ENCODE peak calls at places on chromosomes 2 and 18, in five cellular contexts. One of them, this sample, is unnamed.

GRCh38 chr18:62281684-62282083 is 43.4 kb upstream of the TNFRSF11A start:
- DNase-seq in endothelial cell of umbilical vein: peak; percentile 83
- DNase-seq in suprapubic skin: no peak
- DNase-seq in stomach: no peak
- DNase-seq in uterus: no peak
- DNase-seq in this sample: no peak

GRCh38 chr2:38301340-38301968 is 75.6 kb downstream of the ATL2 start:
- DNase-seq in stomach: peak; percentile 39
- DNase-seq in endothelial cell of umbilical vein: no peak
- DNase-seq in suprapubic skin: no peak
- DNase-seq in uterus: no peak
- DNase-seq in this sample: no peak

GRCh38 chr2:201404699-201405275 is 46.5 kb downstream of the TRAK2 start:
- DNase-seq in endothelial cell of umbilical vein: no peak
- DNase-seq in suprapubic skin: no peak
- DNase-seq in stomach: no peak
- DNase-seq in uterus: no peak
- DNase-seq in this sample: no peak

GRCh38 chr18:32277492-32277988 is 87.7 kb downstream of the MEP1B start:
- DNase-seq in stomach: no peak
- DNase-seq in uterus: no peak
- DNase-seq in endothelial cell of umbilical vein: no peak
- DNase-seq in suprapubic skin: no peak
- DNase-seq in this sample: no peak

GRCh38 chr2:129906139-129906860 is 73.2 kb upstream of the RAB6C start:
- DNase-seq in stomach: peak; percentile 16
- DNase-seq in uterus: no peak
- DNase-seq in endothelial cell of umbilical vein: no peak
- DNase-seq in suprapubic skin: no peak
- DNase-seq in this sample: no peak

GRCh38 chr2:109393211-109393610 is 220.6 kb downstream of the SEPTIN10 start:
- DNase-seq in suprapubic skin: no peak
- DNase-seq in stomach: no peak
- DNase-seq in uterus: no peak
- DNase-seq in endothelial cell of umbilical vein: no peak
- DNase-seq in this sample: no peak

GRCh38 chr18:2096581-2096980 is 474.7 kb downstream of the METTL4 start:
- DNase-seq in suprapubic skin: no peak
- DNase-seq in uterus: no peak
- DNase-seq in endothelial cell of umbilical vein: no peak
- DNase-seq in stomach: no peak
- DNase-seq in this sample: no peak

GRCh38 chr18:22650247-22650646 is 232.5 kb upstream of the CTAGE1 start:
- DNase-seq in stomach: no peak
- DNase-seq in uterus: no peak
- DNase-seq in suprapubic skin: no peak
- DNase-seq in endothelial cell of umbilical vein: no peak
- DNase-seq in this sample: no peak

GRCh38 chr18:76458522-76459311 is 36.3 kb downstream of the ZNF516 start:
- DNase-seq in uterus: no peak
- DNase-seq in suprapubic skin: peak; percentile 65
- DNase-seq in endothelial cell of umbilical vein: no peak
- DNase-seq in stomach: no peak
- DNase-seq in this sample: peak; percentile 38

GRCh38 chr18:76013041-76013440 is 482.0 kb downstream of the ZNF516 start:
- DNase-seq in suprapubic skin: no peak
- DNase-seq in endothelial cell of umbilical vein: no peak
- DNase-seq in stomach: no peak
- DNase-seq in uterus: no peak
- DNase-seq in this sample: no peak

GRCh38 chr2:73982140-73982617 is 2.5 kb upstream of the TET3 start:
- DNase-seq in stomach: peak; percentile 41
- DNase-seq in endothelial cell of umbilical vein: no peak
- DNase-seq in uterus: no peak
- DNase-seq in suprapubic skin: no peak
- DNase-seq in this sample: no peak

GRCh38 chr2:124810132-124810531 is 785.0 kb downstream of the CNTNAP5 start:
- DNase-seq in endothelial cell of umbilical vein: no peak
- DNase-seq in uterus: no peak
- DNase-seq in suprapubic skin: no peak
- DNase-seq in stomach: no peak
- DNase-seq in this sample: no peak

GRCh38 chr2:224952942-224953657 is 89.2 kb downstream of the DOCK10 start:
- DNase-seq in endothelial cell of umbilical vein: no peak
- DNase-seq in stomach: no peak
- DNase-seq in uterus: no peak
- DNase-seq in suprapubic skin: no peak
- DNase-seq in this sample: no peak

GRCh38 chr2:189254268-189254883 is 74.8 kb upstream of the COL5A2 start:
- DNase-seq in suprapubic skin: peak; percentile 82
- DNase-seq in stomach: no peak
- DNase-seq in uterus: peak; percentile 16
- DNase-seq in endothelial cell of umbilical vein: no peak
- DNase-seq in this sample: peak; percentile 31

GRCh38 chr2:162002623-162003200 is 71.3 kb downstream of the DPP4 start:
- DNase-seq in stomach: no peak
- DNase-seq in endothelial cell of umbilical vein: no peak
- DNase-seq in uterus: no peak
- DNase-seq in suprapubic skin: no peak
- DNase-seq in this sample: no peak

GRCh38 chr2:191247381-191248057 is 2.3 kb downstream of the MYO1B start:
- DNase-seq in stomach: no peak
- DNase-seq in suprapubic skin: no peak
- DNase-seq in uterus: peak; percentile 50
- DNase-seq in endothelial cell of umbilical vein: peak; percentile 78
- DNase-seq in this sample: no peak

GRCh38 chr2:184322615-184323014 is 275.7 kb upstream of the ZNF804A start:
- DNase-seq in stomach: no peak
- DNase-seq in endothelial cell of umbilical vein: no peak
- DNase-seq in suprapubic skin: no peak
- DNase-seq in uterus: no peak
- DNase-seq in this sample: no peak

GRCh38 chr2:126399001-126399400 is 257.0 kb upstream of the GYPC start:
- DNase-seq in uterus: no peak
- DNase-seq in endothelial cell of umbilical vein: no peak
- DNase-seq in suprapubic skin: no peak
- DNase-seq in stomach: no peak
- DNase-seq in this sample: no peak

GRCh38 chr2:44944102-44944951 is 2.8 kb downstream of the SIX3 start:
- DNase-seq in suprapubic skin: no peak
- DNase-seq in uterus: no peak
- DNase-seq in endothelial cell of umbilical vein: no peak
- DNase-seq in stomach: no peak
- DNase-seq in this sample: no peak

GRCh38 chr18:26549103-26549485 is 741 bp upstream of the KCTD1 start:
- DNase-seq in uterus: no peak
- DNase-seq in stomach: peak; percentile 30
- DNase-seq in endothelial cell of umbilical vein: peak; percentile 41
- DNase-seq in suprapubic skin: no peak
- DNase-seq in this sample: no peak

GRCh38 chr2:172693529-172694185 is 42.0 kb upstream of the RAPGEF4 start:
- DNase-seq in stomach: no peak
- DNase-seq in suprapubic skin: no peak
- DNase-seq in endothelial cell of umbilical vein: no peak
- DNase-seq in uterus: no peak
- DNase-seq in this sample: no peak

GRCh38 chr2:226736391-226736790 is 63.2 kb downstream of the IRS1 start:
- DNase-seq in endothelial cell of umbilical vein: no peak
- DNase-seq in uterus: no peak
- DNase-seq in stomach: no peak
- DNase-seq in suprapubic skin: no peak
- DNase-seq in this sample: no peak

GRCh38 chr2:65367517-65367916 is 64.9 kb downstream of the SPRED2 start:
- DNase-seq in endothelial cell of umbilical vein: peak; percentile 43
- DNase-seq in suprapubic skin: no peak
- DNase-seq in uterus: peak; percentile 60
- DNase-seq in stomach: peak; percentile 44
- DNase-seq in this sample: no peak

GRCh38 chr2:232460171-232460570 is 4.2 kb downstream of the ALPI start:
- DNase-seq in stomach: no peak
- DNase-seq in uterus: no peak
- DNase-seq in suprapubic skin: peak; percentile 44
- DNase-seq in endothelial cell of umbilical vein: no peak
- DNase-seq in this sample: no peak

GRCh38 chr2:171225302-171225980 is 64.7 kb upstream of the TLK1 start:
- DNase-seq in endothelial cell of umbilical vein: peak; percentile 37
- DNase-seq in suprapubic skin: no peak
- DNase-seq in uterus: no peak
- DNase-seq in stomach: no peak
- DNase-seq in this sample: no peak

GRCh38 chr2:73156539-73157124 is 43.9 kb upstream of the RAB11FIP5 start:
- DNase-seq in stomach: peak; percentile 70
- DNase-seq in endothelial cell of umbilical vein: peak; percentile 63
- DNase-seq in uterus: peak; percentile 34
- DNase-seq in suprapubic skin: no peak
- DNase-seq in this sample: peak; percentile 61

GRCh38 chr18:38256366-38256765 is 690.8 kb upstream of the CELF4 start:
- DNase-seq in stomach: no peak
- DNase-seq in uterus: no peak
- DNase-seq in suprapubic skin: no peak
- DNase-seq in endothelial cell of umbilical vein: no peak
- DNase-seq in this sample: no peak

GRCh38 chr18:79930020-79930642 is 21.3 kb downstream of the SLC66A2 start:
- DNase-seq in suprapubic skin: no peak
- DNase-seq in stomach: no peak
- DNase-seq in endothelial cell of umbilical vein: no peak
- DNase-seq in uterus: no peak
- DNase-seq in this sample: no peak

GRCh38 chr2:60091884-60092283 is 461.6 kb downstream of the BCL11A start:
- DNase-seq in uterus: no peak
- DNase-seq in suprapubic skin: no peak
- DNase-seq in stomach: no peak
- DNase-seq in endothelial cell of umbilical vein: no peak
- DNase-seq in this sample: peak; percentile 83

GRCh38 chr2:60097298-60097697 is 456.2 kb downstream of the BCL11A start:
- DNase-seq in endothelial cell of umbilical vein: no peak
- DNase-seq in uterus: no peak
- DNase-seq in suprapubic skin: no peak
- DNase-seq in stomach: no peak
- DNase-seq in this sample: no peak

GRCh38 chr2:60096556-60096955 is 456.9 kb downstream of the BCL11A start:
- DNase-seq in endothelial cell of umbilical vein: no peak
- DNase-seq in suprapubic skin: no peak
- DNase-seq in stomach: no peak
- DNase-seq in uterus: no peak
- DNase-seq in this sample: no peak

GRCh38 chr2:60092781-60093180 is 460.7 kb downstream of the BCL11A start:
- DNase-seq in suprapubic skin: no peak
- DNase-seq in uterus: no peak
- DNase-seq in endothelial cell of umbilical vein: no peak
- DNase-seq in stomach: no peak
- DNase-seq in this sample: no peak

GRCh38 chr2:60094450-60094929 is 459.0 kb downstream of the BCL11A start:
- DNase-seq in uterus: no peak
- DNase-seq in suprapubic skin: no peak
- DNase-seq in stomach: peak; percentile 34
- DNase-seq in endothelial cell of umbilical vein: no peak
- DNase-seq in this sample: peak; percentile 62
- TF ChIP-seq POLR2A in uterus: no peak
- TF ChIP-seq POLR2A in suprapubic skin: no peak
- TF ChIP-seq POLR2A in stomach: no peak
- TF ChIP-seq POLR2A in endothelial cell of umbilical vein: no peak
- TF ChIP-seq POLR2A in this sample: no peak

DNA sequence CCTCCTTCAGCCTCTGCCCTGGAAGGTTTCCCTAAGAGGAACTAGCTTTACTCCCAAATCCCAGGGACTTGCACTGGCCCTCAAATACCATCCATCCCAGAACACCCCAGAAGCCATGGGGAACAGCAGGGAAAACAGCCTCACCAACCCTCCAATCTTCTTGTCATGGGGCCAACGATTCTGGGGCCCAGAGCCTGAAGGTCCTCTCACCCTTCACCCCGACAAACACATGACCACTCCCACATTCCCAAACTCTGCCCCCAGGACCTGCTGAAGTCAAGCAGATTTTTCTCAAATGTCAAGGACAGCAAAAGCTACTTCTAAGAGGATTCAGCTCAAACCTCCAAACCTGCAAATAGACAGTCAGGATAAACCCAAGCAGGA is 143.5 kb downstream of the ZFP36L2 start:
- DNase-seq in suprapubic skin: no peak
- DNase-seq in endothelial cell of umbilical vein: no peak
- DNase-seq in uterus: no peak
- DNase-seq in stomach: no peak
- DNase-seq in this sample: no peak
- H3K4me1 ChIP-seq in suprapubic skin: peaks cover 84% of the 10 kb centered on the region
- H3K4me1 ChIP-seq in endothelial cell of umbilical vein: peaks cover 44% of the 10 kb centered on the region
- H3K4me1 ChIP-seq in uterus: peaks cover 26% of the 10 kb centered on the region
- H3K4me1 ChIP-seq in stomach: peaks cover 64% of the 10 kb centered on the region
- H3K4me1 ChIP-seq in this sample: peaks cover 41% of the 10 kb centered on the region

DNA sequence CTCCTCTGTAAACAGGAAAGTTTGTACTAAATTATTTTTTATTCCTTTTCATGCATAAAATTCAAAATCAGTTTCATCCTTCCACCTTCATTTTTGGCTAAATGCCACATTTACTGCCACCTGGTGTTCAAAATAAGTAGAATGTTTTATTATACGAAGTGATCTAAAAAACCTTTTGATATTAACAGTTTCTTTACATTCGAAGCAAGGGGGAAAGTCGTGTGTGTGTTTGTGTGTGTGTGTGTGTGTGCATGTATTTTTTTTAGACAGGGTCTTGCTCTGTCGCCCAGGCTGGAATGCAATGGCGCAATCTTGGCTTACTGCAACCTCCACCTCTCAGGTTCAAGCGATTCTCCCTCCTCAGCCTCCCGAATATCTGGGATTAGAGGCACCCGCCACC is 9.0 kb upstream of the SCN9A start:
- DNase-seq in uterus: no peak
- DNase-seq in endothelial cell of umbilical vein: peak; percentile 58
- DNase-seq in suprapubic skin: no peak
- DNase-seq in stomach: no peak
- DNase-seq in this sample: no peak
- TF ChIP-seq CTCF in uterus: no peak
- TF ChIP-seq CTCF in endothelial cell of umbilical vein: peak; percentile 32
- TF ChIP-seq CTCF in suprapubic skin: peak; percentile 21
- TF ChIP-seq CTCF in stomach: no peak
- TF ChIP-seq CTCF in this sample: peak; percentile 61

DNA sequence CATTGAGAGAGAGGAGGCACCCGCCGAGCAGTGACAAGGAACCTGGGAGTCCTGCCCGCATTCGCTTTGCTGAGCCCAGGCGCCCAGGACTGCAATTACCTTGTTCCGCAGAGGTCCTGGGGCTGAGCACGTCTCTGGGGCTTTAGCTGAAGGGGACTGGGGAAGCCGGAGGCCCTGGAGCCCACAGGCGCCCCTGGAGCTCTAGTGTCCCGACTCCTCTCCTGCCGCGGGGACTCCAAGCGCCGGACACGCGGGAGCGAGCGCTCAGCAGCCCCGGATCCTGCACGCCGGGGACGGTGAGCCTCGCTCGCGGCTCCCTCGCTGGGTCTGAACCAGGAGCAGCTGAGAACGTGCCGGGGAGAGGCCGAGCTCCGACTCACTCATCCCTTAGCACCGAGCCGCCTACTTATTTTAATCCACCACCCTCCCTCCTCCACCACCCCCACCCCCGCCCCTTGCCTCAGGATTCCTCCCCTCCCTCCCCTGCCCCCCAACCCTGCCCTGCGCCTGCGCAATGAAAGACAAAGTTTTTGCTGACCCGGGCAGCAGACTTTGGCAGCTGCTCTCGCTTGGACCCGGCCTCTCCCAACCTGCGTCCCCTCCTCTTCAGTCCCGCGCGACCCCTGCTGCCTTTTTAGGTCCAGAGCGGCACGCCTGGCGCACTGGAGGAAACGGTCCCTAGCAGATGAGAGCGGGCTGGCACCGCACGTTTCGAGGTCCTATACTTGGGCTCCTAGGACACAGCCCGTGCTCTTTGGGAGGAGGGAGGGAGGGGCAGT is at the start of gene OSR1:
- DNase-seq in endothelial cell of umbilical vein: peak; percentile 13
- DNase-seq in stomach: peak; percentile 55
- DNase-seq in suprapubic skin: peak; percentile 87
- DNase-seq in uterus: peak; percentile 82
- DNase-seq in this sample: no peak
- TF ChIP-seq POLR2A in endothelial cell of umbilical vein: no peak
- TF ChIP-seq POLR2A in stomach: no peak
- TF ChIP-seq POLR2A in suprapubic skin: no peak
- TF ChIP-seq POLR2A in uterus: peak; percentile 62
- TF ChIP-seq POLR2A in this sample: no peak

This sample was measured in Peyer's patch.